ENCODE peak calls at places on chromosome 18, in four cellular contexts. M, X, Z and O are unnamed samples. For H3K4me1, the result is how much of the 10 kb centered on the place peaks cover.

GRCh38 chr18:78711971-78712370 is 267.6 kb upstream of the SALL3 start:
- DNase-seq in X (no peak), Z (no peak), M (no peak), O (peak)

GRCh38 chr18:74645717-74646116 is 48.0 kb downstream of the ZNF407 start:
- DNase-seq in M (no peak), Z (no peak), X (no peak), O (no peak)

GRCh38 chr18:45670281-45670962 is 53.6 kb upstream of the SLC14A1 start:
- DNase-seq in X (peak), Z (no peak), M (no peak), O (peak)

GRCh38 chr18:78527984-78528383 is 451.6 kb upstream of the SALL3 start:
- DNase-seq in X (no peak), M (no peak), Z (no peak), O (no peak)

GRCh38 chr18:58525517-58525916 is 103.4 kb downstream of the ALPK2 start:
- DNase-seq in Z (no peak), M (no peak), X (no peak), O (no peak)

GRCh38 chr18:45774065-45774521 is 50.1 kb downstream of the SLC14A1 start:
- DNase-seq in X (peak), M (no peak), Z (peak), O (no peak)

GRCh38 chr18:74631242-74632087 is 33.8 kb downstream of the ZNF407 start:
- DNase-seq in M (no peak), Z (no peak), X (peak), O (no peak)

GRCh38 chr18:3903341-3903740 is 453.4 kb downstream of the TGIF1 start:
- DNase-seq in X (peak), M (no peak), Z (peak), O (no peak)

GRCh38 chr18:6653880-6654279 is 75.6 kb upstream of the ARHGAP28 start:
- DNase-seq in X (no peak), M (no peak), Z (no peak), O (no peak)

GRCh38 chr18:31636387-31636786 is 44.7 kb downstream of the TTR start:
- DNase-seq in X (no peak), M (no peak), Z (no peak), O (no peak)

GRCh38 chr18:33720133-33720532 is 142.1 kb downstream of the ASXL3 start:
- DNase-seq in M (no peak), X (peak), Z (peak), O (no peak)

GRCh38 chr18:63823516-63824219 is 48.5 kb downstream of the SERPINB7 start:
- DNase-seq in Z (peak), X (peak), M (no peak), O (no peak)

GRCh38 chr18:31244737-31245432 is 73.1 kb upstream of the DSG1 start:
- DNase-seq in M (no peak), Z (peak), X (no peak), O (no peak)

GRCh38 chr18:2680216-2680792 is 24.8 kb downstream of the SMCHD1 start:
- DNase-seq in Z (no peak), X (no peak), M (no peak), O (no peak)

GRCh38 chr18:75868031-75868430 is 440.5 kb upstream of the SMIM21 start:
- DNase-seq in X (no peak), M (no peak), Z (no peak), O (no peak)

GRCh38 chr18:45248240-45248903 is 366.9 kb upstream of the SLC14A2 start:
- DNase-seq in M (no peak), Z (no peak), X (peak), O (peak)

GRCh38 chr18:55319517-55319905 is 268.5 kb downstream of the TCF4 start:
- DNase-seq in X (peak), M (no peak), Z (no peak), O (no peak)

GRCh38 chr18:55318864-55319516 is 269.0 kb downstream of the TCF4 start:
- DNase-seq in X (peak), M (no peak), Z (no peak), O (no peak)

GRCh38 chr18:55316615-55317184 is 271.3 kb downstream of the TCF4 start:
- DNase-seq in M (no peak), X (no peak), Z (no peak), O (no peak)

GRCh38 chr18:55317832-55318231 is 270.2 kb downstream of the TCF4 start:
- DNase-seq in X (no peak), Z (no peak), M (no peak), O (no peak)

DNA sequence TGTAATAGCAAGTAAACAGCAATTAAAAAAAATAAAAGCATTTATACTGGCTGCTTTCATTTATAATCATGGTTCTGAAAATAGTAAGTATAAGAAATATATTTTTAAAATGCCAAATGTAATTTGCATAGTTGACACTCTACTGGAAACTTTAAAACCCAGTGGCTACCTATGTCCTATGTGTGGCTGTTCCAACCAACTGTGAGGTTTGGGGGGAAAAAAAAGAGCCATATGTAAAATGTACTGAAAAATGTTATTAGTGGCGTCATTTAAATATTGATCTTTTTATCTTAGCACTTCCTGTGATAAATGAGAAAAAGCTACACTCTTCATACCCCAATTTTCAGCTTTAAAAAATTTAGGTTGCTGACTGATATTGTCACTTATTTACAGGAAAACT is 270.7 kb downstream of the TCF4 start:
- DNase-seq in Z (no peak), X (no peak), M (no peak), O (no peak)
- H3K27ac ChIP-seq in Z (no peak), X (no peak), M (peak), O (no peak)

GRCh38 chr18:354456-354855 is 86.6 kb upstream of the THOC1 start:
- DNase-seq in M (no peak), Z (no peak), X (peak), O (no peak)
- TF ChIP-seq CTCF in M (no peak), Z (no peak), X (no peak), O (no peak)

GRCh38 chr18:55447672-55448018 is 140.3 kb downstream of the TCF4 start:
- DNase-seq in M (no peak), X (no peak), Z (no peak), O (no peak)
- H3K4me1 ChIP-seq in M (under half), X (under half), Z (under half), O (under half)

GRCh38 chr18:10485475-10485874 is 31.0 kb downstream of the APCDD1 start:
- DNase-seq in Z (no peak), M (no peak), X (no peak), O (no peak)
- H3K27ac ChIP-seq in Z (no peak), M (no peak), X (no peak), O (no peak)

GRCh38 chr18:71784777-71785176 is 759.4 kb downstream of the CBLN2 start:
- DNase-seq in M (no peak), Z (peak), X (peak), O (no peak)
- TF ChIP-seq CTCF in M (no peak), Z (peak), X (peak), O (no peak)

DNA sequence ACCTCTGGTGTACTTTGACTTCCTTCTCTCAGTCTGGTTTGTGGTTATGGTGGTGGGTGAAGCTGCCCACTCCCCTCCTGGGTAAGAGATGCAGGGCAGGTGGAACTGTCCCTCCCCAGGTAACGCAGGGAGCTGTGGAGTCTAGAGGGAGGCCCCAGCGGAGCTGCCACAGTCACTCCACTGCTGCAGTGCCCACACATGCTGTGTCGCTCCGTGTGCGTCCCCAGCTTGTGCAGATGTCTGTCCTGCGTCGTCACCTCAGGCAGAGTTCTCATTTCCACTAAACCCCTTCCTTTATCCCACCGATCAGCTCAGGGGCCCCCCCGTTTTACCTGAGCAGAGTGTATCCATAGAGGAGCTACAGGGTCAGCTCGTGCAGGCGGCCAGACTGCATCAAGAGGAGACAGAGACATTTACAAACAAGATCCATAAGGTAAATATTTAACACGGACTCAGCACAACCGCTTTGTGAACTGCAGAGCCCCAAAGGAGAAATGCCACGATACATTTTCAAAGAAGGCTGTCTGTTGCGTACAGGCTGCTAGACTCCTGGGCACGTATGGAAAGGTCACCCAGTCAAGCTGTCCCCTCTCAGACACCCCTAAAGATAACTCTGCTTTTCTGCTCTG is 87.4 kb downstream of the MTCL1 start:
- DNase-seq in X (no peak), M (no peak), Z (no peak), O (no peak)
- H3K4me1 ChIP-seq in X (under half), M (under half), Z (under half), O (under half)

GRCh38 chr18:23971656-23972230 is 42.8 kb upstream of the TTC39C start:
- DNase-seq in Z (peak), X (no peak), M (no peak), O (no peak)
- H3K27ac ChIP-seq in Z (no peak), X (no peak), M (no peak), O (no peak)

DNA sequence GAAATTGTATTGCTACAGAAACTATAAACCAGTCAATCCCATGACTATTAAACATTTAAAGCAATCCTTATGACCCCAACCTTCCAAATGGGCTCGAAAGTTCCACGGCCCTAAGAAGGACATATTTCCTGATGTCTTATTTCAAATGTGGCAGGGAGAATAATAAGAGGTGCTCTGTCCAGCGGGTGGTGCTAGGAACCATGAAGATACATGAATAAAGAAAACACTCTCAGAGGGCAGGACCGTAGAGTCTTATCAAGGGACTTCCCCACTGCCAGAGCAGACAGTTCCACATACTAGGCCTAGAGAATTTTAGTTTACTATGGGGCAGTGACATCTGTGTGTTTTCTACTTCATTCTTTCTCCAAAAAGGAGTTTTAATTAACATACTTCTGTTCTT is 187.1 kb upstream of the PIK3C3 start:
- DNase-seq in X (peak), Z (peak), M (no peak), O (no peak)
- TF ChIP-seq CTCF in X (peak), Z (peak), M (no peak), O (no peak)

GRCh38 chr18:13684546-13684945 is 41.8 kb downstream of the FAM210A start:
- DNase-seq in Z (no peak), X (no peak), M (no peak), O (no peak)
- H3K4me1 ChIP-seq in Z (under half), X (under half), M (under half), O (under half)

GRCh38 chr18:9049495-9049809 is 53.0 kb upstream of the NDUFV2 start:
- DNase-seq in X (no peak), Z (no peak), M (no peak), O (no peak)
- H3K27ac ChIP-seq in X (no peak), Z (no peak), M (no peak), O (no peak)